ENCODE peak calls at places on chromosomes 13 and 19, in six cellular contexts. One of them, this sample, is unnamed.

GRCh38 chr13:109918179-109918651 is 131.8 kb upstream of the IRS2 start:
- DNase-seq in IMR-90: peak; percentile 30
- DNase-seq in heart left ventricle: no peak
- DNase-seq in tibial nerve: no peak
- DNase-seq in esophagus muscularis mucosa: no peak
- DNase-seq in Peyer's patch: no peak
- DNase-seq in this sample: no peak

GRCh38 chr13:48158290-48158689 is 63.4 kb upstream of the MED4 start:
- DNase-seq in IMR-90: no peak
- DNase-seq in heart left ventricle: no peak
- DNase-seq in tibial nerve: no peak
- DNase-seq in esophagus muscularis mucosa: no peak
- DNase-seq in Peyer's patch: no peak
- DNase-seq in this sample: no peak

GRCh38 chr13:18948664-18949488 is 232.7 kb downstream of the TUBA3C start:
- DNase-seq in IMR-90: no peak
- DNase-seq in heart left ventricle: no peak
- DNase-seq in tibial nerve: no peak
- DNase-seq in esophagus muscularis mucosa: no peak
- DNase-seq in Peyer's patch: no peak
- DNase-seq in this sample: no peak

GRCh38 chr13:43154839-43155238 is 131.5 kb downstream of the DNAJC15 start:
- DNase-seq in IMR-90: no peak
- DNase-seq in heart left ventricle: no peak
- DNase-seq in tibial nerve: no peak
- DNase-seq in esophagus muscularis mucosa: peak; percentile 83
- DNase-seq in Peyer's patch: no peak
- DNase-seq in this sample: no peak

GRCh38 chr13:110555601-110556223 is 5.8 kb downstream of the RAB20 start:
- DNase-seq in IMR-90: no peak
- DNase-seq in heart left ventricle: no peak
- DNase-seq in tibial nerve: no peak
- DNase-seq in esophagus muscularis mucosa: no peak
- DNase-seq in Peyer's patch: no peak
- DNase-seq in this sample: no peak

GRCh38 chr19:15154002-15154612 is 46.7 kb downstream of the NOTCH3 start:
- DNase-seq in IMR-90: peak; percentile 53
- DNase-seq in heart left ventricle: no peak
- DNase-seq in tibial nerve: peak; percentile 39
- DNase-seq in esophagus muscularis mucosa: no peak
- DNase-seq in Peyer's patch: peak; percentile 57
- DNase-seq in this sample: no peak

GRCh38 chr13:85197431-85197830 is 601.8 kb downstream of the SLITRK6 start:
- DNase-seq in IMR-90: no peak
- DNase-seq in heart left ventricle: no peak
- DNase-seq in tibial nerve: no peak
- DNase-seq in esophagus muscularis mucosa: no peak
- DNase-seq in Peyer's patch: no peak
- DNase-seq in this sample: no peak

GRCh38 chr13:30352121-30352520 is 44.8 kb upstream of the KATNAL1 start:
- DNase-seq in IMR-90: no peak
- DNase-seq in heart left ventricle: no peak
- DNase-seq in tibial nerve: no peak
- DNase-seq in esophagus muscularis mucosa: no peak
- DNase-seq in Peyer's patch: no peak
- DNase-seq in this sample: no peak

GRCh38 chr19:55624109-55625003 is at the start of gene ZNF784:
- DNase-seq in IMR-90: peak; percentile 90
- DNase-seq in heart left ventricle: peak; percentile 95
- DNase-seq in tibial nerve: peak; percentile 93
- DNase-seq in esophagus muscularis mucosa: peak; percentile 98
- DNase-seq in Peyer's patch: peak; percentile 96
- DNase-seq in this sample: no peak

GRCh38 chr13:93249259-93249917 is 22.8 kb downstream of the GPC6 start:
- DNase-seq in IMR-90: peak; percentile 95
- DNase-seq in heart left ventricle: no peak
- DNase-seq in tibial nerve: no peak
- DNase-seq in esophagus muscularis mucosa: no peak
- DNase-seq in Peyer's patch: no peak
- DNase-seq in this sample: no peak

GRCh38 chr13:114062341-114062740 is 70.1 kb downstream of the RASA3 start:
- DNase-seq in IMR-90: no peak
- DNase-seq in heart left ventricle: no peak
- DNase-seq in tibial nerve: no peak
- DNase-seq in esophagus muscularis mucosa: no peak
- DNase-seq in Peyer's patch: no peak
- DNase-seq in this sample: no peak

GRCh38 chr19:28014821-28015405 is 1198.0 kb downstream of the UQCRFS1 start:
- DNase-seq in IMR-90: no peak
- DNase-seq in heart left ventricle: no peak
- DNase-seq in tibial nerve: no peak
- DNase-seq in esophagus muscularis mucosa: peak; percentile 89
- DNase-seq in Peyer's patch: no peak
- DNase-seq in this sample: peak; percentile 82

GRCh38 chr19:9936151-9937000 is at the start of gene OLFM2:
- DNase-seq in IMR-90: no peak
- DNase-seq in heart left ventricle: peak; percentile 42
- DNase-seq in tibial nerve: no peak
- DNase-seq in esophagus muscularis mucosa: no peak
- DNase-seq in Peyer's patch: no peak
- DNase-seq in this sample: no peak

GRCh38 chr19:2479556-2480194 is 3.7 kb downstream of the GADD45B start:
- DNase-seq in IMR-90: no peak
- DNase-seq in heart left ventricle: no peak
- DNase-seq in tibial nerve: no peak
- DNase-seq in esophagus muscularis mucosa: no peak
- DNase-seq in Peyer's patch: no peak
- DNase-seq in this sample: no peak

GRCh38 chr19:50273821-50274220 is 55.4 kb downstream of the KCNC3 start:
- DNase-seq in IMR-90: no peak
- DNase-seq in heart left ventricle: no peak
- DNase-seq in tibial nerve: no peak
- DNase-seq in esophagus muscularis mucosa: no peak
- DNase-seq in Peyer's patch: no peak
- DNase-seq in this sample: no peak

GRCh38 chr19:50272263-50272897 is 56.8 kb downstream of the KCNC3 start:
- DNase-seq in IMR-90: no peak
- DNase-seq in heart left ventricle: no peak
- DNase-seq in tibial nerve: no peak
- DNase-seq in esophagus muscularis mucosa: no peak
- DNase-seq in Peyer's patch: no peak
- DNase-seq in this sample: no peak

GRCh38 chr19:50276370-50277063 is 52.7 kb downstream of the KCNC3 start:
- DNase-seq in IMR-90: no peak
- DNase-seq in heart left ventricle: no peak
- DNase-seq in tibial nerve: no peak
- DNase-seq in esophagus muscularis mucosa: no peak
- DNase-seq in Peyer's patch: no peak
- DNase-seq in this sample: no peak

GRCh38 chr19:50277966-50278580 is 51.1 kb downstream of the KCNC3 start:
- DNase-seq in IMR-90: no peak
- DNase-seq in heart left ventricle: no peak
- DNase-seq in tibial nerve: no peak
- DNase-seq in esophagus muscularis mucosa: no peak
- DNase-seq in Peyer's patch: no peak
- DNase-seq in this sample: no peak

DNA sequence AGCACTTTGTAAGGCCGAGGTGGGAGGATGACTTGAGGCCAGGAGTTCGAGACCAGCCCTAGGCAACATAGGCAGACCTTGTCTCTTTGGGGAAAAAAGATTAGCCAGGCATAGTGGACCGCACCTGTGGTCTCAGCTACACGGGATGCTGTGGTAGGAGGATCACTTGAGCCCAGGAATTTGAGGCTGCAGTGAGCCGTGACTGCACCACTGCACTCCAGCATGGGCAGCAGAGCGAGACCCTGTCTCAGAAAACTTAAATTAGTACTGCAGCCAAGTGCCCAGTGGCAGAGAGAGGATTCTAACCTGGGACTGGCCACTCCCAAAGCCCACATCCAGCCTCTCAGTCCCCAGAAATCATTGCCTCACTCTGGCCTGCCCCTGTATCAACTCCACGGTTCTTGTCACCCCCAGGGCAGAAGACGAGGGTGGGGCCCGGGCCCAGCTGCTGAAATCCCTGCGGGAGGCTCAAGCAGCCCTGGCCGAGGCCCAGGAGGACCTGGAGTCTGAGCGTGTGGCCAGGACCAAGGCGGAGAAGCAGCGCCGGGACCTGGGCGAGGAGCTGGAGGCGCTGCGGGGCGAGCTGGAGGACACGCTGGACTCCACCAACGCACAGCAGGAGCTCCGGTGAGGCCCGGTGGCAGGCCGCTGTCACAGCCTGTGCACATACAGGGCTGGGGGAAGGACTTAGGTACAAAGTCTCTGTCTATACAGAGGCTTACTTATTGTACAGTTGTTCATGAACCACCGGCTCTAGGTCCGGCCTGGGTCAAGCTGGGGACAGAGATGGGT is 53.4 kb downstream of the KCNC3 start:
- DNase-seq in IMR-90: no peak
- DNase-seq in heart left ventricle: no peak
- DNase-seq in tibial nerve: no peak
- DNase-seq in esophagus muscularis mucosa: no peak
- DNase-seq in Peyer's patch: no peak
- DNase-seq in this sample: no peak
- H3K4me3 ChIP-seq in IMR-90: no peak overlapping the region
- H3K4me3 ChIP-seq in heart left ventricle: no peak overlapping the region
- H3K4me3 ChIP-seq in tibial nerve: no peak overlapping the region
- H3K4me3 ChIP-seq in esophagus muscularis mucosa: no peak overlapping the region
- H3K4me3 ChIP-seq in Peyer's patch: no peak overlapping the region
- H3K4me3 ChIP-seq in this sample: no peak overlapping the region

DNA sequence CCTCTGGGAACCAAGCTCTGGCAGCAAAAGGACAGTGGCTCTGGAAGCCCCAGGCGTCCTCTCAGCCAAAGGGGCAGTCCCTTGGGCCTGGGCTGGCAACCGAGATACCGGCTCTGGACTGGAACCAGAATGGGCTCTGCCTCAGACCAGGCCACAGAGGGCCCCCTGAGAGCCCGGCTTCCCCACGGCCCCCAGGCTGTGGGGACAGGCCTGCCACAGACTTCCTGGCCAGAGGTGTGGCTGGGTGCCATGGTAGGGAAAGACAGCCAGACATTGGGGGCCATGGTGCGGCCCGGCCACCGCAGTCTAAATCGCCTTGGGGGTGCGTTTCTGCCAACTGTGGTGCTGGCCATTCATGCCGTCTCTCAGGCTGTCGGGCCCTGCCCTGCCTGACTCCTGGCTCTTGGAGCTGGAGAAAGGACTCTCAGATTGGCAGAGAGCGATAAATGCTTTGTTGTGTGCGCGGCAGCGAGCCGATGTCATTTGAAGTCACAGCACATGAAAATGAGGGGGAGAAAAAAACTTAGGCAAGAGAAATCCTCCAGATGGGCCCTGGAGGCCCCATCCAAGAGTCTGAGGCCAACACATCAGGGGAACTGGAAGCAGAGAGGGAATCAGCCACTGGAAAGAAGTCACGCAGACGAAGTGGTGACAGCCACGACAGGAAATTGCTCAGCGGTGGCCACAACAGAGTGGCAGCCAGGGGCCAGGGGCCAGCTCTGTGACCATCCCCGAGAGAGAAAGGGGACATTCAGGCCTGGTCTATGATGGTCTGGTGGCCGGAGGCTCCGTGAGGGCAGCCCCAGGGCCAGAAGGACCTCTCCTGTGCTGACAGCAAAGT is 26.5 kb downstream of the SH3GL1 start:
- DNase-seq in IMR-90: peak; percentile 36
- DNase-seq in heart left ventricle: peak; percentile 73
- DNase-seq in tibial nerve: no peak
- DNase-seq in esophagus muscularis mucosa: no peak
- DNase-seq in Peyer's patch: no peak
- DNase-seq in this sample: no peak
- H3K27ac ChIP-seq in IMR-90: peak overlapping the region; percentile 90
- H3K27ac ChIP-seq in heart left ventricle: peak overlapping the region; percentile 90
- H3K27ac ChIP-seq in tibial nerve: peak overlapping the region; percentile 80
- H3K27ac ChIP-seq in esophagus muscularis mucosa: peak overlapping the region; percentile 88
- H3K27ac ChIP-seq in Peyer's patch: peak overlapping the region; percentile 68
- H3K27ac ChIP-seq in this sample: peak overlapping the region; percentile 90

GRCh38 chr13:112686987-112687386 is 2.9 kb upstream of the ATP11A start:
- DNase-seq in IMR-90: no peak
- DNase-seq in heart left ventricle: no peak
- DNase-seq in tibial nerve: no peak
- DNase-seq in esophagus muscularis mucosa: no peak
- DNase-seq in Peyer's patch: no peak
- DNase-seq in this sample: peak; percentile 76

GRCh38 chr13:112690242-112690943 is 555 bp downstream of the ATP11A start:
- DNase-seq in IMR-90: peak; percentile 44
- DNase-seq in heart left ventricle: peak; percentile 73
- DNase-seq in tibial nerve: no peak
- DNase-seq in esophagus muscularis mucosa: no peak
- DNase-seq in Peyer's patch: peak; percentile 62
- DNase-seq in this sample: no peak

GRCh38 chr13:112687836-112688559 is 1.8 kb upstream of the ATP11A start:
- DNase-seq in IMR-90: no peak
- DNase-seq in heart left ventricle: no peak
- DNase-seq in tibial nerve: no peak
- DNase-seq in esophagus muscularis mucosa: no peak
- DNase-seq in Peyer's patch: peak; percentile 38
- DNase-seq in this sample: no peak

GRCh38 chr13:112689498-112690241 is at the start of gene ATP11A:
- DNase-seq in IMR-90: peak; percentile 91
- DNase-seq in heart left ventricle: peak; percentile 96
- DNase-seq in tibial nerve: peak; percentile 79
- DNase-seq in esophagus muscularis mucosa: no peak
- DNase-seq in Peyer's patch: peak; percentile 93
- DNase-seq in this sample: no peak

GRCh38 chr13:112688560-112689497 is 1.0 kb upstream of the ATP11A start:
- DNase-seq in IMR-90: no peak
- DNase-seq in heart left ventricle: no peak
- DNase-seq in tibial nerve: peak; percentile 40
- DNase-seq in esophagus muscularis mucosa: no peak
- DNase-seq in Peyer's patch: peak; percentile 56
- DNase-seq in this sample: no peak
- TF ChIP-seq POLR2A in IMR-90: no peak
- TF ChIP-seq POLR2A in heart left ventricle: no peak
- TF ChIP-seq POLR2A in tibial nerve: no peak
- TF ChIP-seq POLR2A in esophagus muscularis mucosa: no peak
- TF ChIP-seq POLR2A in Peyer's patch: no peak
- TF ChIP-seq POLR2A in this sample: no peak

DNA sequence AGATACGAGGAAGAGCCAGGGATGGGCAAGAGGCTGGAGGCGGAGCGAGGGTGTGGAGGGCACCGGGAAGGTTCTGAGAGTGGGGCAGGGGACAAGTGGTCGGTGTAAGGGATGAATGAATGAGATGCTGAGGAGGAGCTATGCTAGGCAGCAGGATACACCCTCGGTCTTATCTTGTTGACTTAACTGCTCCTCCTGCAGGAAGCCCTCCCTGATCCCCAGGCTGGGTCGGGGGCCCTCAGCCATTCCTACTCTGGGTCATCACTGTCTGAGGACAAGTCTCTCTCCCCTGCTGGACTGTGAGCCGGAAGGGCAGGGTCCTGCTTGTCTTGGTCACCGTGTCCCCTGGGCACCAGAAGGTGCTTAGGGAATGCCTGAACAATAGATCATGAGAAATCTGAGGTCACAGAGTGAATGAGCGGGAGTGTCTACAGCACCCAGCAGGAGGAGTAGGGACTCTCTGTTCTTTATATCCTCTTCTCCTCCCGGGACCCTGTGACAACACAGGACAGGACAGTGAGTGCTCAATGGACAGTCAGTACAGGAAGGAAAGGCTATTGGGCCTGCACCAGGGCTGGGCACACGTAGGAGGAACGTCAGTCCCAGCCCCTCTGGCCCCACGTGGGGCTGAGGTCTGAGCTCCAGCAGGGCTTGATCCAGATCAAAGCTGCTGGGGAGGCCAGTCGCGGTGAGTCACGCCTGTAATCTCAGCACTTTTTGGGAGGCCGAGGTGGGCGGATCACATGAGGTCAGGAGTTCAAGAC is 6.5 kb downstream of the NKPD1 start:
- DNase-seq in IMR-90: peak; percentile 86
- DNase-seq in heart left ventricle: no peak
- DNase-seq in tibial nerve: no peak
- DNase-seq in esophagus muscularis mucosa: no peak
- DNase-seq in Peyer's patch: no peak
- DNase-seq in this sample: no peak
- H3K4me3 ChIP-seq in IMR-90: no peak overlapping the region
- H3K4me3 ChIP-seq in heart left ventricle: peak overlapping the region; percentile 30
- H3K4me3 ChIP-seq in tibial nerve: peak overlapping the region; percentile 29
- H3K4me3 ChIP-seq in esophagus muscularis mucosa: peak overlapping the region; percentile 44
- H3K4me3 ChIP-seq in Peyer's patch: peak overlapping the region; percentile 42
- H3K4me3 ChIP-seq in this sample: peak overlapping the region; percentile 37

This sample was measured in vagina.